ENCODE peak calls at places on chromosomes 5 and 9, in four cellular contexts. O is amniotic stem cell; S is effector memory CD4-positive, alpha-beta T cell; I is NCI-H1092. M is an unnamed sample.
A peak's percentile ranks its signal among the peaks of the same experiment; 100 is the strongest.

GRCh38 chr5:73448072-73448432 is 525 bp downstream of the FOXD1 start:
- DNase-seq in O (no peak), S (no peak), I (no peak), M (peak; percentile 59)

GRCh38 chr9:123964756-123965155 is 34.8 kb upstream of the DENND1A start:
- DNase-seq in O (no peak), S (no peak), I (no peak), M (no peak)

GRCh38 chr5:145854651-145855258 is 18.1 kb downstream of the GRXCR2 start:
- DNase-seq in O (peak; percentile 31), S (no peak), I (no peak), M (no peak)

GRCh38 chr9:26551451-26551850 is 341.2 kb downstream of the CAAP1 start:
- DNase-seq in O (no peak), S (no peak), I (no peak), M (no peak)

GRCh38 chr9:30970186-30970585 is 1414.3 kb upstream of the ACO1 start:
- DNase-seq in O (no peak), S (no peak), I (no peak), M (no peak)

GRCh38 chr9:136088481-136088938 is 6.6 kb downstream of the NACC2 start:
- DNase-seq in O (no peak), S (no peak), I (no peak), M (no peak)

GRCh38 chr9:77897292-77897691 is 134.3 kb downstream of the GNAQ start:
- DNase-seq in O (no peak), S (no peak), I (peak; percentile 42), M (no peak)

GRCh38 chr5:41876678-41877077 is 6.5 kb upstream of the OXCT1 start:
- DNase-seq in O (no peak), S (no peak), I (no peak), M (peak; percentile 42)

GRCh38 chr9:120755044-120755443 is 38.2 kb downstream of the FBXW2 start:
- DNase-seq in O (no peak), S (no peak), I (no peak), M (no peak)

GRCh38 chr5:176647030-176647869 is at the start of gene TSPAN17:
- DNase-seq in O (peak; percentile 100), S (peak; percentile 99), I (peak; percentile 97), M (peak; percentile 92)

M was measured in NCI-H1930.